ENCODE peak calls at places on chromosomes 7 and 10, in seven cellular contexts. One of them, this sample, is unnamed.

GRCh38 chr10:31457858-31458257 is 138.8 kb downstream of the ZEB1 start:
- DNase-seq in C1 segment of cervical spinal cord: no peak
- DNase-seq in EL: no peak
- DNase-seq in neural crest cell: no peak
- DNase-seq in CD4-positive, alpha-beta T cell: no peak
- DNase-seq in GM13976: no peak
- DNase-seq in MV-4-11: no peak
- DNase-seq in this sample: no peak

GRCh38 chr7:103347507-103348267 is at the start of gene PSMC2:
- DNase-seq in C1 segment of cervical spinal cord: peak
- DNase-seq in EL: peak
- DNase-seq in neural crest cell: peak
- DNase-seq in CD4-positive, alpha-beta T cell: peak
- DNase-seq in GM13976: peak
- DNase-seq in MV-4-11: peak
- DNase-seq in this sample: peak

GRCh38 chr10:43868362-43868672 is 219.6 kb upstream of the ZNF32 start:
- DNase-seq in C1 segment of cervical spinal cord: no peak
- DNase-seq in EL: no peak
- DNase-seq in neural crest cell: no peak
- DNase-seq in CD4-positive, alpha-beta T cell: no peak
- DNase-seq in GM13976: no peak
- DNase-seq in MV-4-11: no peak
- DNase-seq in this sample: no peak

GRCh38 chr7:153422291-153423189 is 629.7 kb upstream of the DPP6 start:
- DNase-seq in C1 segment of cervical spinal cord: no peak
- DNase-seq in EL: no peak
- DNase-seq in neural crest cell: no peak
- DNase-seq in CD4-positive, alpha-beta T cell: no peak
- DNase-seq in GM13976: no peak
- DNase-seq in MV-4-11: peak
- DNase-seq in this sample: no peak

GRCh38 chr7:91280604-91281003 is 16.4 kb downstream of the FZD1 start:
- DNase-seq in C1 segment of cervical spinal cord: no peak
- DNase-seq in EL: no peak
- DNase-seq in neural crest cell: no peak
- DNase-seq in CD4-positive, alpha-beta T cell: no peak
- DNase-seq in GM13976: no peak
- DNase-seq in MV-4-11: no peak
- DNase-seq in this sample: no peak

GRCh38 chr10:13920031-13920430 is 333.3 kb downstream of the PRPF18 start:
- DNase-seq in C1 segment of cervical spinal cord: no peak
- DNase-seq in EL: no peak
- DNase-seq in neural crest cell: no peak
- DNase-seq in CD4-positive, alpha-beta T cell: no peak
- DNase-seq in GM13976: no peak
- DNase-seq in MV-4-11: no peak
- DNase-seq in this sample: no peak

GRCh38 chr10:60753152-60753551 is 25.1 kb upstream of the CDK1 start:
- DNase-seq in C1 segment of cervical spinal cord: no peak
- DNase-seq in EL: no peak
- DNase-seq in neural crest cell: no peak
- DNase-seq in CD4-positive, alpha-beta T cell: no peak
- DNase-seq in GM13976: no peak
- DNase-seq in MV-4-11: no peak
- DNase-seq in this sample: no peak

GRCh38 chr7:138875794-138876193 is 77.8 kb upstream of the ATP6V0A4 start:
- DNase-seq in C1 segment of cervical spinal cord: no peak
- DNase-seq in EL: peak
- DNase-seq in neural crest cell: no peak
- DNase-seq in CD4-positive, alpha-beta T cell: peak
- DNase-seq in GM13976: no peak
- DNase-seq in MV-4-11: no peak
- DNase-seq in this sample: peak

GRCh38 chr7:113582471-113582870 is 336.3 kb downstream of the PPP1R3A start:
- DNase-seq in C1 segment of cervical spinal cord: no peak
- DNase-seq in EL: peak
- DNase-seq in neural crest cell: no peak
- DNase-seq in CD4-positive, alpha-beta T cell: no peak
- DNase-seq in GM13976: no peak
- DNase-seq in MV-4-11: no peak
- DNase-seq in this sample: no peak

This sample was measured in T-helper 1 cell.